ENCODE peak calls at places on chromosomes 6 and 20, in five cellular contexts. B is EH; K is activated T-cell treated with anti-CD3 and anti-CD28 coated beads, Interleukin-2, amount 50 U/mL, for 1 hour; Z is skeletal muscle cell; V is mucosa of descending colon. S is an unnamed sample.

GRCh38 chr6:135577059-135577538 is 79.6 kb upstream of the AHI1 start:
- DNase-seq in Z (no peak), V (no peak), B (no peak), K (no peak), S (no peak)

GRCh38 chr6:105137388-105137787 is 42.4 kb downstream of the POPDC3 start:
- DNase-seq in K (no peak), Z (no peak), B (peak), V (no peak), S (no peak)

GRCh38 chr20:51955756-51956155 is 153.4 kb upstream of the SALL4 start:
- DNase-seq in Z (no peak), V (no peak), K (no peak), B (peak), S (peak)

GRCh38 chr20:54320148-54320607 is 112.3 kb downstream of the PFDN4 start:
- DNase-seq in K (no peak), B (peak), V (no peak), Z (no peak), S (no peak)

GRCh38 chr6:108559884-108560462 is 744 bp upstream of the FOXO3 start:
- DNase-seq in Z (peak), B (peak), V (peak), K (no peak), S (peak)

GRCh38 chr6:29967379-29968010 is 25.2 kb downstream of the HLA-A start:
- DNase-seq in B (peak), K (no peak), V (peak), Z (no peak), S (no peak)

GRCh38 chr6:81937296-81937937 is 184.9 kb upstream of the TENT5A start:
- DNase-seq in Z (peak), V (no peak), B (peak), K (no peak), S (peak)

GRCh38 chr6:110826236-110827129 is 11.2 kb upstream of the CDK19 start:
- DNase-seq in K (no peak), V (no peak), Z (no peak), B (peak), S (no peak)

GRCh38 chr6:110509617-110510231 is 33.3 kb upstream of the SLC22A16 start:
- DNase-seq in Z (peak), V (no peak), K (no peak), B (peak), S (no peak)

GRCh38 chr6:79756496-79756895 is 125.4 kb downstream of the SH3BGRL2 start:
- DNase-seq in B (peak), V (no peak), K (no peak), Z (no peak), S (no peak)

GRCh38 chr20:35093245-35093884 is 758 bp upstream of the TRPC4AP start:
- DNase-seq in K (no peak), B (peak), Z (peak), V (no peak), S (peak)

GRCh38 chr20:53322651-53323050 is 271.0 kb downstream of the ZNF217 start:
- DNase-seq in B (no peak), V (no peak), Z (no peak), K (no peak), S (no peak)

GRCh38 chr6:101458341-101458740 is 64.8 kb downstream of the GRIK2 start:
- DNase-seq in Z (no peak), K (no peak), V (no peak), B (peak), S (no peak)

GRCh38 chr6:121439456-121440250 is 4.2 kb downstream of the GJA1 start:
- DNase-seq in Z (no peak), K (no peak), B (peak), V (no peak), S (no peak)

GRCh38 chr20:24608926-24609667 is 139.7 kb downstream of the SYNDIG1 start:
- DNase-seq in Z (no peak), K (no peak), V (no peak), B (peak), S (no peak)

GRCh38 chr6:54846243-54846856 is at the start of gene FAM83B:
- DNase-seq in K (no peak), Z (no peak), V (peak), B (no peak), S (no peak)

GRCh38 chr6:48512396-48512795 is 401.4 kb upstream of the PTCHD4 start:
- DNase-seq in K (no peak), Z (no peak), V (no peak), B (no peak), S (no peak)

GRCh38 chr6:106749611-106750010 is 120.2 kb downstream of the QRSL1 start:
- DNase-seq in B (no peak), Z (peak), K (no peak), V (no peak), S (no peak)

GRCh38 chr6:148943451-148943850 is 196.6 kb downstream of the UST start:
- DNase-seq in K (no peak), Z (no peak), V (no peak), B (peak), S (no peak)

GRCh38 chr6:158536891-158537798 is 22.7 kb upstream of the TMEM181 start:
- DNase-seq in K (peak), Z (peak), V (peak), B (peak), S (no peak)

GRCh38 chr6:10276888-10277287 is 138.0 kb downstream of the TFAP2A start:
- DNase-seq in K (no peak), Z (no peak), V (no peak), B (peak), S (no peak)

GRCh38 chr6:125077453-125077852 is 76.1 kb upstream of the TPD52L1 start:
- DNase-seq in Z (no peak), B (no peak), K (no peak), V (no peak), S (no peak)

GRCh38 chr6:45609141-45609638 is 231.5 kb upstream of the SUPT3H start:
- DNase-seq in V (no peak), Z (peak), B (peak), K (no peak), S (peak)

GRCh38 chr6:132713355-132714134 is at the start of gene VNN1:
- DNase-seq in Z (no peak), V (no peak), K (no peak), B (peak), S (no peak)

GRCh38 chr6:139288496-139289040 is 3.2 kb downstream of the TXLNB start:
- DNase-seq in B (no peak), V (no peak), K (no peak), Z (no peak), S (no peak)

GRCh38 chr20:19808498-19808897 is 50.4 kb downstream of the RIN2 start:
- DNase-seq in V (no peak), B (no peak), K (no peak), Z (no peak), S (no peak)

GRCh38 chr20:19976595-19977372 is 40.4 kb upstream of the NAA20 start:
- DNase-seq in Z (peak), V (no peak), B (peak), K (no peak), S (peak)

GRCh38 chr6:17250237-17250636 is 30.9 kb upstream of the RBM24 start:
- DNase-seq in B (no peak), Z (no peak), K (no peak), V (no peak), S (no peak)

GRCh38 chr6:129510930-129511329 is 199.0 kb downstream of the ARHGAP18 start:
- DNase-seq in Z (no peak), V (no peak), B (peak), K (no peak), S (peak)

GRCh38 chr6:131937703-131938631 is 13.2 kb downstream of the CCN2 start:
- DNase-seq in V (no peak), K (no peak), Z (peak), B (peak), S (peak)

GRCh38 chr6:157613011-157613522 is 210.0 kb upstream of the SNX9 start:
- DNase-seq in B (peak), Z (peak), V (no peak), K (no peak), S (peak)

GRCh38 chr20:45970646-45971424 is 1.2 kb downstream of the ZNF335 start:
- DNase-seq in K (no peak), V (peak), B (peak), Z (no peak), S (no peak)

GRCh38 chr6:158784505-158784904 is 34.7 kb downstream of the EZR start:
- DNase-seq in B (peak), K (no peak), V (no peak), Z (no peak), S (no peak)

GRCh38 chr20:43955244-43956191 is 40.9 kb downstream of the TOX2 start:
- DNase-seq in B (peak), K (peak), V (no peak), Z (peak), S (peak)

GRCh38 chr6:166058064-166058739 is 109.4 kb downstream of the TBXT start:
- DNase-seq in Z (no peak), K (no peak), B (peak), V (no peak), S (no peak)

GRCh38 chr6:81614292-81614691 is 138.2 kb downstream of the TENT5A start:
- DNase-seq in Z (peak), V (no peak), K (no peak), B (peak), S (no peak)

GRCh38 chr6:7087066-7087465 is 20.7 kb upstream of the RREB1 start:
- DNase-seq in B (peak), Z (no peak), K (no peak), V (no peak), S (no peak)

GRCh38 chr20:56202493-56203077 is 45.9 kb upstream of the MC3R start:
- DNase-seq in B (peak), V (no peak), Z (no peak), K (no peak), S (no peak)

S was measured in fibroblast of the conjunctiva.